ENCODE peak calls at places on chromosome 1, in eight cellular contexts. Y, S, L, T, W, C, D and A are unnamed samples.

GRCh38 chr1:168469690-168470089 is 74.1 kb downstream of the XCL2 start:
- DNase-seq in Y (no peak), S (no peak), L (no peak), T (no peak), W (peak; percentile 61), C (peak; percentile 98), D (peak; percentile 75), A (peak; percentile 23)

GRCh38 chr1:27961646-27962221 is 2.0 kb downstream of the XKR8 start:
- DNase-seq in Y (no peak), S (no peak), L (no peak), T (peak; percentile 37), W (no peak), C (peak; percentile 52), D (no peak), A (peak; percentile 56)

GRCh38 chr1:116724765-116725375 is 29.4 kb upstream of the CD2 start:
- DNase-seq in Y (peak; percentile 40), S (no peak), L (peak; percentile 77), T (peak; percentile 84), W (peak; percentile 53), C (peak; percentile 55), D (peak; percentile 89), A (peak; percentile 74)

GRCh38 chr1:81023187-81023724 is 777.5 kb upstream of the ADGRL2 start:
- DNase-seq in Y (no peak), S (no peak), L (no peak), T (no peak), W (no peak), C (no peak), D (no peak), A (no peak)

GRCh38 chr1:221040716-221041275 is 161.6 kb downstream of the HLX start:
- DNase-seq in Y (no peak), S (no peak), L (no peak), T (no peak), W (no peak), C (no peak), D (no peak), A (no peak)

GRCh38 chr1:209046935-209047334 is 536.6 kb upstream of the CAMK1G start:
- DNase-seq in Y (no peak), S (no peak), L (no peak), T (no peak), W (no peak), C (no peak), D (no peak), A (no peak)

GRCh38 chr1:87766737-87767136 is 438.1 kb downstream of the LMO4 start:
- DNase-seq in Y (no peak), S (no peak), L (no peak), T (no peak), W (peak; percentile 66), C (peak; percentile 2), D (no peak), A (no peak)

GRCh38 chr1:236576004-236576403 is 28.3 kb downstream of the HEATR1 start:
- DNase-seq in Y (no peak), S (no peak), L (no peak), T (no peak), W (peak; percentile 87), C (peak; percentile 54), D (no peak), A (no peak)

GRCh38 chr1:54591127-54591756 is 32.1 kb downstream of the FAM151A start:
- DNase-seq in Y (no peak), S (no peak), L (no peak), T (no peak), W (peak; percentile 64), C (no peak), D (no peak), A (no peak)

GRCh38 chr1:243523766-243524165 is 267.9 kb downstream of the SDCCAG8 start:
- DNase-seq in Y (no peak), S (no peak), L (no peak), T (no peak), W (no peak), C (no peak), D (no peak), A (no peak)

GRCh38 chr1:185045793-185046441 is 559 bp downstream of the RNF2 start:
- DNase-seq in Y (peak; percentile 36), S (no peak), L (peak; percentile 81), T (peak; percentile 83), W (peak; percentile 45), C (peak; percentile 55), D (peak; percentile 53), A (peak; percentile 49)

GRCh38 chr1:65985393-65986066 is 192.8 kb downstream of the PDE4B start:
- DNase-seq in Y (no peak), S (no peak), L (no peak), T (no peak), W (no peak), C (no peak), D (no peak), A (no peak)

GRCh38 chr1:210143465-210144062 is 89.0 kb upstream of the SERTAD4 start:
- DNase-seq in Y (peak; percentile 37), S (no peak), L (peak; percentile 79), T (peak; percentile 84), W (peak; percentile 68), C (peak; percentile 69), D (peak; percentile 85), A (peak; percentile 78)

GRCh38 chr1:9438431-9439073 is 100.7 kb upstream of the SLC25A33 start:
- DNase-seq in Y (no peak), S (peak; percentile 48), L (no peak), T (no peak), W (peak; percentile 93), C (peak; percentile 50), D (peak; percentile 63), A (peak; percentile 30)

GRCh38 chr1:109479311-109479710 is 4.4 kb upstream of the ATXN7L2 start:
- DNase-seq in Y (no peak), S (no peak), L (no peak), T (no peak), W (no peak), C (no peak), D (no peak), A (no peak)

GRCh38 chr1:160406131-160406968 is 6.0 kb downstream of the VANGL2 start:
- DNase-seq in Y (no peak), S (no peak), L (no peak), T (no peak), W (no peak), C (no peak), D (no peak), A (no peak)